ENCODE peak calls at places on chromosome 17, in seven cellular contexts. One of them, this sample, is unnamed.
A peak's percentile ranks its signal among the peaks of the same experiment; 100 is the strongest.

GRCh38 chr17:44948315-44948795 is 782 bp upstream of the KIF18B start:
- DNase-seq in prostate gland: no peak
- DNase-seq in left lung: no peak
- DNase-seq in endodermal cell: no peak
- DNase-seq in HCT116: no peak
- DNase-seq in RWPE2: no peak
- DNase-seq in CD4-positive, CD25-positive, alpha-beta regulatory T cell: no peak
- DNase-seq in this sample: no peak

GRCh38 chr17:40014375-40014980 is 762 bp upstream of the CSF3 start:
- DNase-seq in prostate gland: no peak
- DNase-seq in left lung: no peak
- DNase-seq in endodermal cell: no peak
- DNase-seq in HCT116: no peak
- DNase-seq in RWPE2: no peak
- DNase-seq in CD4-positive, CD25-positive, alpha-beta regulatory T cell: no peak
- DNase-seq in this sample: no peak

GRCh38 chr17:56110463-56111138 is 42.7 kb upstream of the ANKFN1 start:
- DNase-seq in prostate gland: peak; percentile 20
- DNase-seq in left lung: peak; percentile 75
- DNase-seq in endodermal cell: peak; percentile 42
- DNase-seq in HCT116: no peak
- DNase-seq in RWPE2: no peak
- DNase-seq in CD4-positive, CD25-positive, alpha-beta regulatory T cell: no peak
- DNase-seq in this sample: no peak

GRCh38 chr17:74433421-74434121 is 1.7 kb downstream of the GPRC5C start:
- DNase-seq in prostate gland: no peak
- DNase-seq in left lung: no peak
- DNase-seq in endodermal cell: peak; percentile 81
- DNase-seq in HCT116: no peak
- DNase-seq in RWPE2: no peak
- DNase-seq in CD4-positive, CD25-positive, alpha-beta regulatory T cell: no peak
- DNase-seq in this sample: no peak

GRCh38 chr17:65531508-65532431 is 29.7 kb downstream of the AXIN2 start:
- DNase-seq in prostate gland: peak; percentile 30
- DNase-seq in left lung: peak; percentile 67
- DNase-seq in endodermal cell: peak; percentile 82
- DNase-seq in HCT116: no peak
- DNase-seq in RWPE2: peak; percentile 29
- DNase-seq in CD4-positive, CD25-positive, alpha-beta regulatory T cell: no peak
- DNase-seq in this sample: peak; percentile 23

GRCh38 chr17:81440511-81441244 is 45.4 kb downstream of the BAHCC1 start:
- DNase-seq in prostate gland: no peak
- DNase-seq in left lung: no peak
- DNase-seq in endodermal cell: peak; percentile 97
- DNase-seq in HCT116: no peak
- DNase-seq in RWPE2: no peak
- DNase-seq in CD4-positive, CD25-positive, alpha-beta regulatory T cell: no peak
- DNase-seq in this sample: no peak

GRCh38 chr17:1074886-1075665 is 78.1 kb downstream of the TIMM22 start:
- DNase-seq in prostate gland: no peak
- DNase-seq in left lung: no peak
- DNase-seq in endodermal cell: peak; percentile 42
- DNase-seq in HCT116: no peak
- DNase-seq in RWPE2: no peak
- DNase-seq in CD4-positive, CD25-positive, alpha-beta regulatory T cell: no peak
- DNase-seq in this sample: no peak

GRCh38 chr17:51238253-51238887 is 21.5 kb downstream of the MBTD1 start:
- DNase-seq in prostate gland: no peak
- DNase-seq in left lung: no peak
- DNase-seq in endodermal cell: no peak
- DNase-seq in HCT116: no peak
- DNase-seq in RWPE2: no peak
- DNase-seq in CD4-positive, CD25-positive, alpha-beta regulatory T cell: no peak
- DNase-seq in this sample: peak; percentile 5

GRCh38 chr17:8455660-8456059 is 20.0 kb downstream of the NDEL1 start:
- DNase-seq in prostate gland: no peak
- DNase-seq in left lung: no peak
- DNase-seq in endodermal cell: no peak
- DNase-seq in HCT116: no peak
- DNase-seq in RWPE2: no peak
- DNase-seq in CD4-positive, CD25-positive, alpha-beta regulatory T cell: no peak
- DNase-seq in this sample: no peak

GRCh38 chr17:67995568-67996191 is 589 bp downstream of the C17orf58 start:
- DNase-seq in prostate gland: peak; percentile 10
- DNase-seq in left lung: no peak
- DNase-seq in endodermal cell: peak; percentile 85
- DNase-seq in HCT116: no peak
- DNase-seq in RWPE2: no peak
- DNase-seq in CD4-positive, CD25-positive, alpha-beta regulatory T cell: no peak
- DNase-seq in this sample: peak; percentile 15

GRCh38 chr17:56593741-56594527 is 435 bp downstream of the NOG start:
- DNase-seq in prostate gland: peak; percentile 59
- DNase-seq in left lung: peak; percentile 67
- DNase-seq in endodermal cell: peak; percentile 91
- DNase-seq in HCT116: no peak
- DNase-seq in RWPE2: peak; percentile 81
- DNase-seq in CD4-positive, CD25-positive, alpha-beta regulatory T cell: peak; percentile 22
- DNase-seq in this sample: peak; percentile 65

GRCh38 chr17:2101448-2102257 is 46.8 kb downstream of the HIC1 start:
- DNase-seq in prostate gland: peak; percentile 91
- DNase-seq in left lung: peak; percentile 79
- DNase-seq in endodermal cell: no peak
- DNase-seq in HCT116: peak; percentile 73
- DNase-seq in RWPE2: peak; percentile 93
- DNase-seq in CD4-positive, CD25-positive, alpha-beta regulatory T cell: no peak
- DNase-seq in this sample: peak; percentile 70

GRCh38 chr17:81419333-81419885 is 24.2 kb downstream of the BAHCC1 start:
- DNase-seq in prostate gland: peak; percentile 78
- DNase-seq in left lung: peak; percentile 84
- DNase-seq in endodermal cell: peak; percentile 85
- DNase-seq in HCT116: peak; percentile 71
- DNase-seq in RWPE2: peak; percentile 94
- DNase-seq in CD4-positive, CD25-positive, alpha-beta regulatory T cell: no peak
- DNase-seq in this sample: no peak

GRCh38 chr17:27451906-27452305 is 4.3 kb upstream of the KSR1 start:
- DNase-seq in prostate gland: no peak
- DNase-seq in left lung: no peak
- DNase-seq in endodermal cell: no peak
- DNase-seq in HCT116: no peak
- DNase-seq in RWPE2: no peak
- DNase-seq in CD4-positive, CD25-positive, alpha-beta regulatory T cell: no peak
- DNase-seq in this sample: no peak

GRCh38 chr17:5237541-5238016 is 2.9 kb upstream of the SCIMP start:
- DNase-seq in prostate gland: peak; percentile 36
- DNase-seq in left lung: peak; percentile 67
- DNase-seq in endodermal cell: peak; percentile 94
- DNase-seq in HCT116: peak; percentile 65
- DNase-seq in RWPE2: no peak
- DNase-seq in CD4-positive, CD25-positive, alpha-beta regulatory T cell: no peak
- DNase-seq in this sample: no peak

GRCh38 chr17:64262125-64262421 is 987 bp downstream of the TEX2 start:
- DNase-seq in prostate gland: no peak
- DNase-seq in left lung: no peak
- DNase-seq in endodermal cell: no peak
- DNase-seq in HCT116: no peak
- DNase-seq in RWPE2: no peak
- DNase-seq in CD4-positive, CD25-positive, alpha-beta regulatory T cell: no peak
- DNase-seq in this sample: no peak

GRCh38 chr17:66900126-66901010 is 64.1 kb upstream of the CACNG4 start:
- DNase-seq in prostate gland: no peak
- DNase-seq in left lung: no peak
- DNase-seq in endodermal cell: no peak
- DNase-seq in HCT116: peak; percentile 28
- DNase-seq in RWPE2: no peak
- DNase-seq in CD4-positive, CD25-positive, alpha-beta regulatory T cell: no peak
- DNase-seq in this sample: no peak

GRCh38 chr17:14637260-14637659 is 336.4 kb downstream of the HS3ST3B1 start:
- DNase-seq in prostate gland: no peak
- DNase-seq in left lung: no peak
- DNase-seq in endodermal cell: no peak
- DNase-seq in HCT116: no peak
- DNase-seq in RWPE2: no peak
- DNase-seq in CD4-positive, CD25-positive, alpha-beta regulatory T cell: no peak
- DNase-seq in this sample: no peak

GRCh38 chr17:19753661-19754463 is 5.8 kb upstream of the ALDH3A1 start:
- DNase-seq in prostate gland: peak; percentile 73
- DNase-seq in left lung: no peak
- DNase-seq in endodermal cell: no peak
- DNase-seq in HCT116: peak; percentile 54
- DNase-seq in RWPE2: peak; percentile 52
- DNase-seq in CD4-positive, CD25-positive, alpha-beta regulatory T cell: no peak
- DNase-seq in this sample: no peak

GRCh38 chr17:13765701-13766100 is 164.0 kb upstream of the HS3ST3A1 start:
- DNase-seq in prostate gland: no peak
- DNase-seq in left lung: no peak
- DNase-seq in endodermal cell: no peak
- DNase-seq in HCT116: no peak
- DNase-seq in RWPE2: no peak
- DNase-seq in CD4-positive, CD25-positive, alpha-beta regulatory T cell: no peak
- DNase-seq in this sample: no peak

GRCh38 chr17:68201425-68201785 is 46.4 kb upstream of the AMZ2 start:
- DNase-seq in prostate gland: no peak
- DNase-seq in left lung: no peak
- DNase-seq in endodermal cell: no peak
- DNase-seq in HCT116: no peak
- DNase-seq in RWPE2: no peak
- DNase-seq in CD4-positive, CD25-positive, alpha-beta regulatory T cell: no peak
- DNase-seq in this sample: no peak

GRCh38 chr17:48615212-48615962 is at the start of gene HOXB8:
- DNase-seq in prostate gland: no peak
- DNase-seq in left lung: no peak
- DNase-seq in endodermal cell: no peak
- DNase-seq in HCT116: no peak
- DNase-seq in RWPE2: no peak
- DNase-seq in CD4-positive, CD25-positive, alpha-beta regulatory T cell: no peak
- DNase-seq in this sample: no peak
- H3K4me1 ChIP-seq in prostate gland: peaks cover 8% of the 10 kb centered on the region
- H3K4me1 ChIP-seq in left lung: peaks cover 51% of the 10 kb centered on the region
- H3K4me1 ChIP-seq in endodermal cell: peaks cover 2% of the 10 kb centered on the region
- H3K4me1 ChIP-seq in HCT116: peaks cover 8% of the 10 kb centered on the region
- H3K4me1 ChIP-seq in RWPE2: peaks cover 4% of the 10 kb centered on the region
- H3K4me1 ChIP-seq in CD4-positive, CD25-positive, alpha-beta regulatory T cell: peaks cover 66% of the 10 kb centered on the region
- H3K4me1 ChIP-seq in this sample: peaks cover 48% of the 10 kb centered on the region

DNA sequence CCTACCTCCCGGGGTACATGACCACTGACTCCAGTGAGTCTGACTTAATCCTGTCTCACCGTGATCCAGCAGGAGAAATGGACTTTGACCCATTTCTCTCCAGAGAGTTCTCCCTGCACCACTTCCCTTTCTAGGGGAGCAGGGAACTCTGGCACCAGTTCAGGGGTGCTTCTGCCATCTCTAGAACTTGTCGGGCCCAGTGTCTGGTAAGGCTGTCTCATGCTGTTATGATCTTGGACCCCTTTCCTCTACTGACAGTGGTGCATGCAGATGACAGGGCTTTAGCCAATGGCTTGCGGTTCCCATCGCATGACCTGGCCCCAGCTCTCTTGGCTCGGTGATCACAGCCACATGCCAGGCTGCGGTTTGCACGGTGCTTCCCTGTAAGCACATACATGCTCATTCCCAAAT is 62.0 kb downstream of the SLC39A11 start:
- DNase-seq in prostate gland: no peak
- DNase-seq in left lung: no peak
- DNase-seq in endodermal cell: peak; percentile 44
- DNase-seq in HCT116: no peak
- DNase-seq in RWPE2: no peak
- DNase-seq in CD4-positive, CD25-positive, alpha-beta regulatory T cell: no peak
- DNase-seq in this sample: no peak
- H3K27ac ChIP-seq in prostate gland: no peak overlapping the region
- H3K27ac ChIP-seq in left lung: no peak overlapping the region
- H3K27ac ChIP-seq in endodermal cell: no peak overlapping the region
- H3K27ac ChIP-seq in HCT116: no peak overlapping the region
- H3K27ac ChIP-seq in RWPE2: no peak overlapping the region
- H3K27ac ChIP-seq in CD4-positive, CD25-positive, alpha-beta regulatory T cell: no peak overlapping the region
- H3K27ac ChIP-seq in this sample: no peak overlapping the region

DNA sequence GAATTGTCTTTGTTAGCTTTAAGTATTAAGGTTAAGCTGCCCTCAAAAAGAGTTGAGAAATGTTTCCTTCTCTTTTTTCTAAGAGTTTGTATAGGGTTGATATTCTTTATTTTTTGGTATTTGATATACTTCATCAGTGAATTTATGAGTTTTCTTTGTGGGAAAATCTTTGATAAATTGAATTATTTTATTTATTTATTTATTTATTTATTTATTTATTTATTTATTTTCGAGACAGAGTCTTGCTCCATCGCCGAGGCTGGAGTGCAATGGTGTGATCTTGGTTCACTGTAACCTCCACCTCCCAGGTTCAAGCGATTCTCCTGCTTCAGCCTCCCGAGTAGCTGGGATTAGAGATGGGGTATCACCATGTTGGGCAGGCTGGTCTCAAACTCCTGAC is 19.9 kb downstream of the TEFM start:
- DNase-seq in prostate gland: no peak
- DNase-seq in left lung: no peak
- DNase-seq in endodermal cell: no peak
- DNase-seq in HCT116: no peak
- DNase-seq in RWPE2: no peak
- DNase-seq in CD4-positive, CD25-positive, alpha-beta regulatory T cell: no peak
- DNase-seq in this sample: no peak
- H3K36me3 ChIP-seq in prostate gland: no peaks in the 10 kb centered on the region
- H3K36me3 ChIP-seq in left lung: peaks cover 12% of the 10 kb centered on the region
- H3K36me3 ChIP-seq in endodermal cell: peaks cover 49% of the 10 kb centered on the region
- H3K36me3 ChIP-seq in HCT116: peaks cover 12% of the 10 kb centered on the region
- H3K36me3 ChIP-seq in RWPE2: peaks cover 62% of the 10 kb centered on the region
- H3K36me3 ChIP-seq in CD4-positive, CD25-positive, alpha-beta regulatory T cell: no peaks in the 10 kb centered on the region
- H3K36me3 ChIP-seq in this sample: no peaks in the 10 kb centered on the region

GRCh38 chr17:77421635-77421982 is 280.8 kb downstream of the SEC14L1 start:
- DNase-seq in prostate gland: no peak
- DNase-seq in left lung: no peak
- DNase-seq in endodermal cell: no peak
- DNase-seq in HCT116: no peak
- DNase-seq in RWPE2: no peak
- DNase-seq in CD4-positive, CD25-positive, alpha-beta regulatory T cell: no peak
- DNase-seq in this sample: no peak

GRCh38 chr17:77419095-77419494 is 278.3 kb downstream of the SEC14L1 start:
- DNase-seq in prostate gland: no peak
- DNase-seq in left lung: no peak
- DNase-seq in endodermal cell: peak; percentile 77
- DNase-seq in HCT116: no peak
- DNase-seq in RWPE2: no peak
- DNase-seq in CD4-positive, CD25-positive, alpha-beta regulatory T cell: no peak
- DNase-seq in this sample: no peak

GRCh38 chr17:77419547-77420475 is 279.0 kb downstream of the SEC14L1 start:
- DNase-seq in prostate gland: no peak
- DNase-seq in left lung: no peak
- DNase-seq in endodermal cell: peak; percentile 96
- DNase-seq in HCT116: no peak
- DNase-seq in RWPE2: no peak
- DNase-seq in CD4-positive, CD25-positive, alpha-beta regulatory T cell: no peak
- DNase-seq in this sample: no peak

GRCh38 chr17:77420804-77421634 is 280.2 kb downstream of the SEC14L1 start:
- DNase-seq in prostate gland: peak; percentile 59
- DNase-seq in left lung: no peak
- DNase-seq in endodermal cell: peak; percentile 95
- DNase-seq in HCT116: no peak
- DNase-seq in RWPE2: no peak
- DNase-seq in CD4-positive, CD25-positive, alpha-beta regulatory T cell: no peak
- DNase-seq in this sample: peak; percentile 50

GRCh38 chr17:77420476-77420803 is 279.7 kb downstream of the SEC14L1 start:
- DNase-seq in prostate gland: no peak
- DNase-seq in left lung: no peak
- DNase-seq in endodermal cell: no peak
- DNase-seq in HCT116: no peak
- DNase-seq in RWPE2: no peak
- DNase-seq in CD4-positive, CD25-positive, alpha-beta regulatory T cell: no peak
- DNase-seq in this sample: no peak
- H3K4me1 ChIP-seq in prostate gland: peaks cover 20% of the 10 kb centered on the region
- H3K4me1 ChIP-seq in left lung: peaks cover 88% of the 10 kb centered on the region
- H3K4me1 ChIP-seq in endodermal cell: peaks cover 35% of the 10 kb centered on the region
- H3K4me1 ChIP-seq in HCT116: no peaks in the 10 kb centered on the region
- H3K4me1 ChIP-seq in RWPE2: peaks cover 66% of the 10 kb centered on the region
- H3K4me1 ChIP-seq in CD4-positive, CD25-positive, alpha-beta regulatory T cell: peaks cover 69% of the 10 kb centered on the region
- H3K4me1 ChIP-seq in this sample: peaks cover 39% of the 10 kb centered on the region

GRCh38 chr17:37747222-37747621 is 2.4 kb upstream of the HNF1B start:
- DNase-seq in prostate gland: no peak
- DNase-seq in left lung: no peak
- DNase-seq in endodermal cell: no peak
- DNase-seq in HCT116: no peak
- DNase-seq in RWPE2: no peak
- DNase-seq in CD4-positive, CD25-positive, alpha-beta regulatory T cell: no peak
- DNase-seq in this sample: no peak
- H3K27ac ChIP-seq in prostate gland: no peak overlapping the region
- H3K27ac ChIP-seq in left lung: no peak overlapping the region
- H3K27ac ChIP-seq in endodermal cell: no peak overlapping the region
- H3K27ac ChIP-seq in HCT116: no peak overlapping the region
- H3K27ac ChIP-seq in RWPE2: no peak overlapping the region
- H3K27ac ChIP-seq in CD4-positive, CD25-positive, alpha-beta regulatory T cell: no peak overlapping the region
- H3K27ac ChIP-seq in this sample: no peak overlapping the region

This sample was measured in naive thymus-derived CD4-positive, alpha-beta T cell.